ENCODE peak calls at places on chromosomes 6 and 20, in ten cellular contexts. V is spleen; S is ELR; T is activated T-cell treated with anti-CD3 and anti-CD28 coated beads, Interleukin-2, amount 50 U/mL, for 4 hours; R is GM04504; U is left lung; O is glomerular endothelial cell; B is pancreas; X is central memory CD4-positive, alpha-beta T cell; G is Panc1. M is an unnamed sample.

GRCh38 chr6:168648240-168648639 is 207.3 kb downstream of the SMOC2 start:
- DNase-seq in V (no peak), U (no peak), B (peak; percentile 40), O (no peak), R (no peak), S (no peak), X (no peak), T (no peak), G (no peak), M (no peak)

GRCh38 chr6:70967049-70967448 is 10.2 kb upstream of the B3GAT2 start:
- DNase-seq in S (no peak), X (no peak), G (no peak), U (no peak), V (no peak), B (no peak), T (no peak), O (no peak), R (no peak), M (no peak)

GRCh38 chr6:80544500-80545055 is 438.1 kb downstream of the BCKDHB start:
- DNase-seq in T (no peak), O (no peak), G (no peak), X (no peak), V (no peak), U (no peak), B (no peak), R (no peak), S (no peak), M (no peak)

GRCh38 chr6:40713002-40713719 is 126.0 kb upstream of the LRFN2 start:
- DNase-seq in T (no peak), V (no peak), S (peak; percentile 33), U (no peak), O (no peak), R (no peak), B (no peak), G (no peak), X (no peak), M (no peak)

GRCh38 chr6:160071805-160072687 is 49.6 kb upstream of the SLC22A1 start:
- DNase-seq in U (no peak), S (no peak), G (no peak), R (no peak), X (no peak), B (no peak), T (no peak), O (no peak), V (no peak), M (no peak)

GRCh38 chr6:126672654-126673053 is 332.7 kb downstream of the CENPW start:
- DNase-seq in S (no peak), B (no peak), T (no peak), G (no peak), X (no peak), U (no peak), V (no peak), O (no peak), R (no peak), M (no peak)

GRCh38 chr6:139539852-139540251 is 165.4 kb upstream of the CITED2 start:
- DNase-seq in G (peak; percentile 85), V (no peak), R (peak; percentile 85), T (no peak), O (no peak), B (peak; percentile 66), U (peak; percentile 83), S (peak; percentile 98), X (no peak), M (no peak)

GRCh38 chr6:41523957-41524633 is 22.1 kb upstream of the FOXP4 start:
- DNase-seq in R (no peak), G (no peak), B (no peak), X (no peak), O (no peak), S (no peak), U (no peak), V (no peak), T (no peak), M (no peak)

GRCh38 chr6:109311481-109311880 is 70.8 kb downstream of the CD164 start:
- DNase-seq in T (no peak), B (no peak), X (no peak), V (no peak), S (no peak), G (no peak), U (no peak), O (no peak), R (peak; percentile 24), M (no peak)

GRCh38 chr6:129513471-129513870 is 196.5 kb downstream of the ARHGAP18 start:
- DNase-seq in B (no peak), S (no peak), V (no peak), R (no peak), U (no peak), X (no peak), O (no peak), T (no peak), G (no peak), M (no peak)

GRCh38 chr20:20226554-20226953 is 141.3 kb upstream of the INSM1 start:
- DNase-seq in X (no peak), G (no peak), V (no peak), T (no peak), U (no peak), S (no peak), R (no peak), B (no peak), O (no peak), M (no peak)

GRCh38 chr20:49825521-49826033 is 12.9 kb downstream of the SLC9A8 start:
- DNase-seq in X (no peak), S (no peak), G (no peak), T (no peak), O (no peak), U (no peak), B (no peak), V (no peak), R (no peak), M (no peak)

GRCh38 chr6:111503194-111503593 is 20.2 kb upstream of the REV3L start:
- DNase-seq in T (no peak), U (no peak), G (no peak), R (no peak), O (no peak), B (no peak), S (peak; percentile 37), X (no peak), V (no peak), M (no peak)

GRCh38 chr6:40899684-40900155 is 139.3 kb downstream of the UNC5CL start:
- DNase-seq in T (no peak), U (no peak), X (no peak), S (no peak), V (no peak), B (no peak), R (no peak), G (no peak), O (no peak), M (no peak)

GRCh38 chr20:33532753-33533459 is 43.0 kb downstream of the CBFA2T2 start:
- DNase-seq in X (no peak), V (no peak), R (no peak), B (no peak), S (no peak), O (no peak), T (no peak), U (no peak), G (no peak), M (no peak)

GRCh38 chr20:36340593-36340990 is 34.5 kb downstream of the DLGAP4 start:
- DNase-seq in S (no peak), R (no peak), T (no peak), B (no peak), O (no peak), U (peak; percentile 51), X (no peak), V (no peak), G (no peak), M (no peak)

GRCh38 chr20:25064561-25064960 is 6.6 kb upstream of the ACSS1 start:
- DNase-seq in U (no peak), B (no peak), G (no peak), S (no peak), X (no peak), R (no peak), O (no peak), T (no peak), V (peak; percentile 32), M (no peak)

GRCh38 chr6:128655978-128656498 is 135.6 kb upstream of the PTPRK start:
- DNase-seq in X (no peak), U (no peak), G (peak; percentile 51), T (no peak), R (peak; percentile 73), V (no peak), O (peak; percentile 89), B (no peak), S (peak; percentile 97), M (peak; percentile 94)

GRCh38 chr6:44133003-44133931 is 5.9 kb downstream of the TMEM63B start:
- DNase-seq in R (no peak), S (peak; percentile 57), X (no peak), V (no peak), O (no peak), G (no peak), B (no peak), T (no peak), U (no peak), M (no peak)

GRCh38 chr6:16471222-16471784 is 232.9 kb downstream of the GMPR start:
- DNase-seq in R (no peak), O (no peak), S (no peak), V (no peak), G (no peak), X (no peak), B (no peak), U (no peak), T (no peak), M (no peak)

GRCh38 chr6:45829873-45830272 is 185.8 kb downstream of the CLIC5 start:
- DNase-seq in G (no peak), T (no peak), U (no peak), S (no peak), X (no peak), O (no peak), R (no peak), V (no peak), B (no peak), M (no peak)

GRCh38 chr6:127459231-127459641 is at the start of gene KIAA0408:
- DNase-seq in S (peak; percentile 42), G (no peak), X (no peak), T (no peak), U (no peak), V (no peak), B (peak; percentile 43), O (no peak), R (no peak), M (no peak)

GRCh38 chr6:135411339-135411738 is 86.2 kb downstream of the AHI1 start:
- DNase-seq in O (no peak), G (no peak), B (no peak), X (no peak), U (no peak), T (no peak), R (no peak), V (no peak), S (peak; percentile 33), M (no peak)

GRCh38 chr6:26304213-26305096 is 60.5 kb upstream of the BTN3A2 start:
- DNase-seq in V (no peak), G (no peak), X (peak; percentile 48), B (no peak), O (no peak), R (no peak), T (no peak), S (peak; percentile 53), U (no peak), M (no peak)

GRCh38 chr20:17911927-17912326 is 56.7 kb downstream of the SNX5 start:
- DNase-seq in B (no peak), S (no peak), O (no peak), V (no peak), X (no peak), T (no peak), G (no peak), R (no peak), U (no peak), M (no peak)

GRCh38 chr20:60250251-60250650 is 292.0 kb downstream of the CDH26 start:
- DNase-seq in R (no peak), X (no peak), O (no peak), G (no peak), T (no peak), U (no peak), B (no peak), S (peak; percentile 62), V (no peak), M (no peak)

GRCh38 chr6:14452567-14453527 is 335.3 kb downstream of the CD83 start:
- DNase-seq in O (no peak), V (peak; percentile 74), X (peak; percentile 51), B (no peak), G (no peak), R (no peak), U (no peak), S (no peak), T (peak; percentile 36), M (no peak)

GRCh38 chr6:31525553-31525931 is 3.2 kb upstream of the MCCD1 start:
- DNase-seq in X (no peak), U (no peak), T (no peak), R (no peak), B (no peak), G (no peak), O (no peak), S (no peak), V (no peak), M (no peak)